ENCODE peak calls at places on chromosomes 7 and 10, in six cellular contexts. I, A, E, J, S and M are unnamed samples. For H3K9me3, the result is how much of the 10 kb centered on the place peaks cover.

GRCh38 chr10:102240467-102241036 is 760 bp downstream of the PITX3 start:
- DNase-seq in I (no peak), A (no peak), E (no peak), J (no peak), S (peak), M (peak)

GRCh38 chr10:30238836-30239235 is 110.2 kb downstream of the MTPAP start:
- DNase-seq in I (peak), A (peak), E (no peak), J (no peak), S (no peak), M (no peak)

GRCh38 chr7:2735744-2736143 is 47.7 kb downstream of the AMZ1 start:
- DNase-seq in I (no peak), A (no peak), E (no peak), J (peak), S (no peak), M (peak)

GRCh38 chr10:132512693-132513345 is 24.8 kb upstream of the INPP5A start:
- DNase-seq in I (no peak), A (no peak), E (no peak), J (no peak), S (no peak), M (no peak)

GRCh38 chr10:131744356-131744755 is 156.5 kb upstream of the PPP2R2D start:
- DNase-seq in I (no peak), A (no peak), E (no peak), J (no peak), S (no peak), M (no peak)

GRCh38 chr10:124379609-124380193 is 39.0 kb downstream of the OAT start:
- DNase-seq in I (no peak), A (no peak), E (no peak), J (no peak), S (peak), M (no peak)

GRCh38 chr7:41069635-41070034 is 633.3 kb downstream of the INHBA start:
- DNase-seq in I (no peak), A (no peak), E (no peak), J (no peak), S (no peak), M (no peak)

GRCh38 chr10:88490216-88490980 is 92.7 kb downstream of the RNLS start:
- DNase-seq in I (no peak), A (no peak), E (no peak), J (no peak), S (no peak), M (no peak)

GRCh38 chr10:88082391-88082790 is 219.0 kb downstream of the PTEN start:
- DNase-seq in I (no peak), A (no peak), E (no peak), J (no peak), S (no peak), M (no peak)

GRCh38 chr7:155878250-155878649 is 66.0 kb upstream of the SHH start:
- DNase-seq in I (no peak), A (no peak), E (no peak), J (no peak), S (peak), M (no peak)

GRCh38 chr7:131328387-131329175 is 905 bp downstream of the MKLN1 start:
- DNase-seq in I (no peak), A (peak), E (no peak), J (no peak), S (no peak), M (no peak)

GRCh38 chr7:75983471-75984129 is 10.8 kb downstream of the TMEM120A start:
- DNase-seq in I (no peak), A (no peak), E (no peak), J (no peak), S (no peak), M (peak)

GRCh38 chr10:49412571-49412970 is 16.7 kb upstream of the DRGX start:
- DNase-seq in I (no peak), A (no peak), E (no peak), J (no peak), S (no peak), M (no peak)

GRCh38 chr10:49410365-49411074 is 14.6 kb upstream of the DRGX start:
- DNase-seq in I (peak), A (no peak), E (no peak), J (peak), S (no peak), M (no peak)

GRCh38 chr10:49409755-49410154 is 13.9 kb upstream of the DRGX start:
- DNase-seq in I (no peak), A (no peak), E (no peak), J (no peak), S (no peak), M (no peak)

GRCh38 chr10:49407552-49408137 is 11.8 kb upstream of the DRGX start:
- DNase-seq in I (peak), A (peak), E (peak), J (peak), S (peak), M (peak)

DNA sequence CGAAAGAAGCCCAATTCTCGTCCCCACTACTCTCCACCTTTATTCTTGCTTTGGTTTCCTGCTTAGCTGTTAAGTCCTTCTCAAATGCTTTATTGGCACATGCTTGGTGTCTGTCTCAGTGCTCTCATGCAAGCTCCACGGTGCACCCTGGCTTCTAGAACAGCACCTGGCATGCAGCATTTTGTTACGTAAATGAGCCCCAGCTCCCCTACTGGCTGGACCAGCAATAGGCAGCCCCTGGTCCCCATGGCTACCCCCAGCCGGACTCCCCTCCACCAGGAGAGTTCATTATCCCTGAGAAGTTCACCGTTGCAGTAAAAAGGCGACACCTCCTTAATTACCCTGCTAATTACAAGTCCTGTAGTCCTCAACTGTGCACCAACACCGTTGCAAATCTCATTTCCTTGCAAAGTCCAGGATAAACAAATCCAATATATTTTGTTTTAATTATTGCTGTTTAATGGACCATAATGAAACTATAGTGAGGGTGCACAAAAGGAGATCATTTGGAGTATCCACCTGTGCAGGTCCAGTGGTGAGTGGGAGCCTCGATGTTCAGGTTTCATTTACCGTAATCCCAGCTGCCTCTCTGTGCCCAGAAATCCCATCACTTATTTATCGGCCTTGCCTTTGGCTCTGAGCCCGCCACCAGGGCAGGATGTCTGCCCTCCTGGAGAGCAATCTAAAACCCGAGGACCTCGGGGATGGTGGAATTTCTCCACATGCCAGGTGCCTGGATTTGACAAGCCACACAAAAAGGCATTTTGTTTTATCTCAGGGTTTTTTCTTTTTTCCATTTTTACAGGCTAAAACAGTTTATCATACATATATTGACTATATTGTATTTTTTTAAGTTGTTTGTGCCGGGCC is 12.8 kb upstream of the DRGX start:
- DNase-seq in I (no peak), A (peak), E (peak), J (no peak), S (peak), M (no peak)
- TF ChIP-seq CTCF in I (no peak), A (peak), E (peak), J (no peak), S (peak), M (no peak)

DNA sequence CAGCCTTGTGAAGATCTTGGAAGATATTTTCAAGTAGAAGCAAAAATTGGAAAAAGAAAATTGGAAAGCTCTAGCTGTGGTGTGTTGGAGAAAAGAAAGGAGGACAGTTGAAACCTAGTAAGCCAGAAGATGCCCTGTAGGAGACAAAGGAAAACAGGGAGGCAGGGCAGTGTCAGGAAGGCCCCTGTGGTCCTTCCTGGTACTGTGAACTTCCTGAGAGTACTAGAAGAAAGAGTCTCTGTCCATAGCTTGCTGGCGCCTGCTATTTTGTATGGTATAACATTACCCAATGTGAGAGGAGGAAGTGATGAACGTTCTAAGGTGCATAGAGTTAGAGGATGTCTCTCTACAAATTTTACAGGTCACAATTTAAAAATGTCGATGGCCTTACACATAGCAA is 183.1 kb downstream of the CTTNBP2 start:
- DNase-seq in I (no peak), A (no peak), E (no peak), J (no peak), S (no peak), M (no peak)
- H3K9me3 ChIP-seq in I (under half), A (under half), E (under half), J (under half), S (under half), M (under half)

DNA sequence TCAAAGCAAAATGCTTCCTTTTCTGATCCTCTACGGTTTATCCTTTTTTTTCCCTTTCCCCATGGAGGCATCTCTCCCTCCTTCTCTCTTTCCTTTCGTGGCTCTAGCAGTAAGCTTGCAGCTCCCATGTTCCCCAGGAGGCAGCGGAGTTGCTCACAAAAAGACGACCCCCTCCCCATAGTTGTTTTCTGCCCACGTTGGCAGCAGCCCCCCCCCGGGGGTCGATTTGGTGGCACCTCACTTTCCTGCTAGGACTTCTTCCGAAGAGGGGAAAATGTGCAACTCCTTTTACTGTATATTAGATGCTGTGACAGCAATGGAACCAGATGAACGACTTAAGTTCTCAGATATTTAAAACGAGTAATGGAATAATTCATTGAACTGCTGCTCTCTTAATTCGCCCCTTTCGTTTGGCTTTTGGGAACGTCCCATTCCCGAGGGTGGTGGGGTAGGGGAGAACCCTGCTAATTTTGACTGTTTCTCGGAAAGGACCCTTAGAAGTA is 832 bp downstream of the CAPZA2 start:
- DNase-seq in I (no peak), A (peak), E (no peak), J (no peak), S (peak), M (no peak)
- TF ChIP-seq CTCF in I (no peak), A (no peak), E (no peak), J (no peak), S (peak), M (no peak)

DNA sequence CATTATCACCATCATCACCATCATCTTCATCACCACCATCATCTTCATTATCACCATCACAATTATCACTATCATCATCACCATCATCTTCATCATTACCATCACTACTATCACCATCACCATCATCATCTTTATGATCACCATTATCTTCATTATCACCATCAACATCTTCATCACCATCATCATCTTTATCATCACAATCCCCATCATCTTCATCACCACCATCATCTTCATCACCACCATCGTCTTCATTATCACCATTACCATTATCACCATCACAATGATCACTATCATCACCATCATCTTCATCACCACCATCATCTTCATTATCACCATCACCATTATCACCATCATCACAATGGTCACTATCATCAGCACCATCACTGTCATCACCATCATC is 621.1 kb downstream of the PTPRN2 start:
- DNase-seq in I (no peak), A (no peak), E (no peak), J (no peak), S (no peak), M (no peak)
- H3K9me3 ChIP-seq in I (under half), A (under half), E (under half), J (under half), S (half or more), M (under half)